ENCODE peak calls at places on chromosomes 2 and 18, in seven cellular contexts. One of them, this sample, is unnamed.
A peak's percentile ranks its signal among the peaks of the same experiment; 100 is the strongest.

GRCh38 chr18:25561923-25562322 is 210.0 kb upstream of the ZNF521 start:
- DNase-seq in GM12878: no peak
- DNase-seq in HepG2: peak; percentile 12
- DNase-seq in SK-N-SH: peak; percentile 44
- DNase-seq in HCT116: no peak
- DNase-seq in K562: peak; percentile 26
- DNase-seq in H1: no peak
- DNase-seq in this sample: peak; percentile 2

GRCh38 chr2:159045545-159046454 is 77.4 kb downstream of the TANC1 start:
- DNase-seq in GM12878: no peak
- DNase-seq in HepG2: no peak
- DNase-seq in SK-N-SH: no peak
- DNase-seq in HCT116: no peak
- DNase-seq in K562: no peak
- DNase-seq in H1: no peak
- DNase-seq in this sample: no peak

GRCh38 chr2:174678395-174678794 is 80.8 kb upstream of the WIPF1 start:
- DNase-seq in GM12878: no peak
- DNase-seq in HepG2: no peak
- DNase-seq in SK-N-SH: peak; percentile 66
- DNase-seq in HCT116: no peak
- DNase-seq in K562: no peak
- DNase-seq in H1: no peak
- DNase-seq in this sample: no peak

GRCh38 chr18:57559311-57559710 is 27.2 kb downstream of the FECH start:
- DNase-seq in GM12878: no peak
- DNase-seq in HepG2: no peak
- DNase-seq in SK-N-SH: no peak
- DNase-seq in HCT116: no peak
- DNase-seq in K562: no peak
- DNase-seq in H1: no peak
- DNase-seq in this sample: no peak

GRCh38 chr2:45439788-45440773 is 171.0 kb downstream of the SRBD1 start:
- DNase-seq in GM12878: peak; percentile 12
- DNase-seq in HepG2: peak; percentile 17
- DNase-seq in SK-N-SH: peak; percentile 28
- DNase-seq in HCT116: no peak
- DNase-seq in K562: peak; percentile 21
- DNase-seq in H1: no peak
- DNase-seq in this sample: no peak

GRCh38 chr18:20971886-20972267 is 139.7 kb downstream of the ROCK1 start:
- DNase-seq in GM12878: no peak
- DNase-seq in HepG2: peak; percentile 23
- DNase-seq in SK-N-SH: peak; percentile 23
- DNase-seq in HCT116: peak; percentile 16
- DNase-seq in K562: peak; percentile 25
- DNase-seq in H1: no peak
- DNase-seq in this sample: no peak

GRCh38 chr2:48525269-48525943 is 4.5 kb upstream of the STON1 start:
- DNase-seq in GM12878: no peak
- DNase-seq in HepG2: no peak
- DNase-seq in SK-N-SH: no peak
- DNase-seq in HCT116: no peak
- DNase-seq in K562: no peak
- DNase-seq in H1: no peak
- DNase-seq in this sample: no peak

GRCh38 chr18:35123811-35124210 is 82.6 kb downstream of the MAPRE2 start:
- DNase-seq in GM12878: no peak
- DNase-seq in HepG2: no peak
- DNase-seq in SK-N-SH: no peak
- DNase-seq in HCT116: no peak
- DNase-seq in K562: no peak
- DNase-seq in H1: no peak
- DNase-seq in this sample: no peak

GRCh38 chr18:2960983-2961696 is 51.8 kb downstream of the LPIN2 start:
- DNase-seq in GM12878: no peak
- DNase-seq in HepG2: no peak
- DNase-seq in SK-N-SH: no peak
- DNase-seq in HCT116: no peak
- DNase-seq in K562: no peak
- DNase-seq in H1: no peak
- DNase-seq in this sample: no peak

GRCh38 chr2:150974864-150975263 is 286.8 kb downstream of the RBM43 start:
- DNase-seq in GM12878: no peak
- DNase-seq in HepG2: no peak
- DNase-seq in SK-N-SH: no peak
- DNase-seq in HCT116: no peak
- DNase-seq in K562: no peak
- DNase-seq in H1: no peak
- DNase-seq in this sample: no peak

GRCh38 chr2:8234757-8235374 is 447.0 kb upstream of the ID2 start:
- DNase-seq in GM12878: peak; percentile 90
- DNase-seq in HepG2: no peak
- DNase-seq in SK-N-SH: no peak
- DNase-seq in HCT116: no peak
- DNase-seq in K562: no peak
- DNase-seq in H1: no peak
- DNase-seq in this sample: no peak

GRCh38 chr2:71446505-71446904 is 6.9 kb upstream of the DYSF start:
- DNase-seq in GM12878: no peak
- DNase-seq in HepG2: no peak
- DNase-seq in SK-N-SH: no peak
- DNase-seq in HCT116: no peak
- DNase-seq in K562: no peak
- DNase-seq in H1: no peak
- DNase-seq in this sample: no peak

GRCh38 chr2:66862871-66863650 is 428.1 kb downstream of the MEIS1 start:
- DNase-seq in GM12878: no peak
- DNase-seq in HepG2: no peak
- DNase-seq in SK-N-SH: no peak
- DNase-seq in HCT116: no peak
- DNase-seq in K562: no peak
- DNase-seq in H1: no peak
- DNase-seq in this sample: no peak

GRCh38 chr2:82023710-82024109 is 1719.2 kb upstream of the LRRTM1 start:
- DNase-seq in GM12878: no peak
- DNase-seq in HepG2: no peak
- DNase-seq in SK-N-SH: no peak
- DNase-seq in HCT116: no peak
- DNase-seq in K562: no peak
- DNase-seq in H1: no peak
- DNase-seq in this sample: no peak

GRCh38 chr2:47068966-47069627 is 86.0 kb downstream of the STPG4 start:
- DNase-seq in GM12878: no peak
- DNase-seq in HepG2: no peak
- DNase-seq in SK-N-SH: no peak
- DNase-seq in HCT116: no peak
- DNase-seq in K562: no peak
- DNase-seq in H1: no peak
- DNase-seq in this sample: no peak

GRCh38 chr2:215684448-215685217 is 248.8 kb upstream of the FN1 start:
- DNase-seq in GM12878: no peak
- DNase-seq in HepG2: peak; percentile 43
- DNase-seq in SK-N-SH: no peak
- DNase-seq in HCT116: no peak
- DNase-seq in K562: peak; percentile 25
- DNase-seq in H1: no peak
- DNase-seq in this sample: no peak

GRCh38 chr2:25606892-25607291 is 66.5 kb downstream of the DTNB start:
- DNase-seq in GM12878: no peak
- DNase-seq in HepG2: peak; percentile 46
- DNase-seq in SK-N-SH: peak; percentile 39
- DNase-seq in HCT116: no peak
- DNase-seq in K562: peak; percentile 50
- DNase-seq in H1: no peak
- DNase-seq in this sample: peak; percentile 2

GRCh38 chr18:48342125-48342524 is 67.1 kb downstream of the ZBTB7C start:
- DNase-seq in GM12878: no peak
- DNase-seq in HepG2: no peak
- DNase-seq in SK-N-SH: peak; percentile 48
- DNase-seq in HCT116: no peak
- DNase-seq in K562: no peak
- DNase-seq in H1: no peak
- DNase-seq in this sample: no peak

DNA sequence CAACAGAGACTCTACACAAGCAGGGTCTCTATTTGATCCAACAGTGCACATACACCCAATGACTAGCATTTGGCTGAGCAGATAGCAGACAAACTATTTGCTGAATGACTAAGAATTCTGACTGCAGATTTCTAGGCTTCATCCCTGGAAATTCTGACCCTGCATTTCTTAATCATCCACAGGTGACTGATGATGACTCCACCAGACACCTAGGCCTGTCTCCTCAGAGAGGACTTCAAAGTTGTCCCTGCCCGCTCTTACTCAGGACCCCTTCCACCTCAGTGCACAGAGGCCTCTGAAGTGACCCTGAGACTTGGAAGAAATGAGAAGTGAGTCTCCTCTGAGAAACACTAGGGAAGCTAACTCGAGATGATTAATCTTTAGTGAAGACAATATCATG is 51.3 kb downstream of the SEPTIN10 start:
- DNase-seq in GM12878: no peak
- DNase-seq in HepG2: peak; percentile 33
- DNase-seq in SK-N-SH: no peak
- DNase-seq in HCT116: peak; percentile 26
- DNase-seq in K562: no peak
- DNase-seq in H1: no peak
- DNase-seq in this sample: no peak
- TF ChIP-seq YY1 in GM12878: no peak
- TF ChIP-seq YY1 in HepG2: no peak
- TF ChIP-seq YY1 in SK-N-SH: no peak
- TF ChIP-seq YY1 in HCT116: no peak
- TF ChIP-seq YY1 in K562: no peak
- TF ChIP-seq YY1 in H1: no peak
- TF ChIP-seq YY1 in this sample: no peak

DNA sequence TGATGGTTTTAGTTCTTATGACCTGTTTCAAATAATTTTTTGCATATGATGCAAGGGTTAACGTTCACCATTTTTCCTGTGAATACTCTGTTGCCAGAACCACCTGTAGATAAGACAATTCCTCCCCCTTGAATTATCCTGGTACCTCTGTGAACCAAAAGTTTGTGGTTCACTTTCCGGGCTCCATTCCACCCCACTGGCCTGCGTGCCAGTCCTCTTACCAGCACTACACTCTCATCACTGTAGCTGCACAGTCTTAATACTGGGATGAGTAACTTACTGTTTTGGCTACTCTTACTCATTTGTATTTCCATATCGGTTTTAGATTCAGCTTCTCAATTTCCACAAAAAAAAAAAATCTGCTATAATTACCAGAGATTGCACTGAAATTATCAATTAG is 34.4 kb downstream of the AFG3L2 start:
- DNase-seq in GM12878: no peak
- DNase-seq in HepG2: no peak
- DNase-seq in SK-N-SH: no peak
- DNase-seq in HCT116: no peak
- DNase-seq in K562: no peak
- DNase-seq in H1: no peak
- DNase-seq in this sample: no peak
- H3K36me3 ChIP-seq in GM12878: peaks cover 29% of the 10 kb centered on the region
- H3K36me3 ChIP-seq in HepG2: peaks cover 57% of the 10 kb centered on the region
- H3K36me3 ChIP-seq in SK-N-SH: peaks cover 51% of the 10 kb centered on the region
- H3K36me3 ChIP-seq in HCT116: peaks cover 35% of the 10 kb centered on the region
- H3K36me3 ChIP-seq in K562: peaks cover 82% of the 10 kb centered on the region
- H3K36me3 ChIP-seq in H1: peaks cover 24% of the 10 kb centered on the region
- H3K36me3 ChIP-seq in this sample: peaks cover 63% of the 10 kb centered on the region

DNA sequence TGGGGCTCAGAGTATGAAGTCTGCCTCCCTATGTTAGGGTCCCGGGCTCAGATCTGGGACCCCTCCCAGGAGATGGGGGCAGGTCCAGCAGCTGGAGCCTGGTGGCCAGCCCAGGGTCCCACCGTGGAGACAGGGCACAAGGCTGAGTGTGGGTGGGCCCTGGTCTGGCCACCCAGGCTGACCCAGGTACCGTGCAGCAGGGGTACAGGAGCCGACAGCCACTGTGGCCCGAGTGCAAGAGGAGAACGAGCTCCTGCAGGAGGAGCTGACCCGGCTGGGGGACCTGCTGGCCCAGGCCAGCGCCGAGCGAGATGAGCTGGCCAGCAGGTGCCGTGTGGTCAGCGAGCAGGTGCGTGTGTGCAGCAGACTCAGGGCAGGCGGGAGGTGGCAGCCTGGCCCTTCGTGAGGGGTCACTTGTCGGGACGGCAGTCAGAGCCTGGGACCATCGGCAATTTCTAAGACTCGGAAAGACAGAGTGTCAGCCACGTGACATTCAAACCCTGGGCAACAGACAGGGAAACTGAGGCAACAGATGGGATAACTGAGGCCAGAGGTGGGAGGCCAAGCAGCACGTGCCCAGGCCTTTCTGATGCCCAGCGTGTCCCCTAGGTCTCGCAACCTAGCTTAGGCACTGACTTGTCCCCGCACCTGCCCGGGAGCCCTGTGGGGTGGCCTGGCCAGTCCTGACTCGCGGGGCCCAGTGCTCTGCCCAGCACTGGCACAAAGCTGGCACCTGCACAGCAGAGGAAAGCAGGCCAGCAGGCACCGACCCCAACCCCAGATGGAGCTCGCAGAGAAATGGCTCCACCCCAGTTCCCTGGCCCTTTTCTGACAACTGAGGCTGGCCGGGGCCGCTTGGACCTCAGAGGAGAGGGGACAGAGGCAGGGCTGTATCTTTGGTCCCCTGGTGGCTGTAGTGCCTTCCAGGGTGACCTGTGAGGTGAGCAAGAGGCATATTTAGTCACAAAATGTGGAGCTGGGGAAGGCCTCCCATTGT is 13.9 kb downstream of the CROCC2 start:
- DNase-seq in GM12878: no peak
- DNase-seq in HepG2: no peak
- DNase-seq in SK-N-SH: peak; percentile 21
- DNase-seq in HCT116: no peak
- DNase-seq in K562: no peak
- DNase-seq in H1: no peak
- DNase-seq in this sample: no peak
- H3K4me3 ChIP-seq in GM12878: no peak overlapping the region
- H3K4me3 ChIP-seq in HepG2: no peak overlapping the region
- H3K4me3 ChIP-seq in SK-N-SH: no peak overlapping the region
- H3K4me3 ChIP-seq in HCT116: no peak overlapping the region
- H3K4me3 ChIP-seq in K562: no peak overlapping the region
- H3K4me3 ChIP-seq in H1: no peak overlapping the region
- H3K4me3 ChIP-seq in this sample: no peak overlapping the region

GRCh38 chr18:43932140-43932539 is 654.9 kb upstream of the SYT4 start:
- DNase-seq in GM12878: no peak
- DNase-seq in HepG2: no peak
- DNase-seq in SK-N-SH: no peak
- DNase-seq in HCT116: no peak
- DNase-seq in K562: no peak
- DNase-seq in H1: no peak
- DNase-seq in this sample: no peak

GRCh38 chr18:43933177-43933576 is 655.9 kb upstream of the SYT4 start:
- DNase-seq in GM12878: no peak
- DNase-seq in HepG2: no peak
- DNase-seq in SK-N-SH: no peak
- DNase-seq in HCT116: no peak
- DNase-seq in K562: no peak
- DNase-seq in H1: no peak
- DNase-seq in this sample: no peak

GRCh38 chr18:43934322-43935050 is 657.2 kb upstream of the SYT4 start:
- DNase-seq in GM12878: no peak
- DNase-seq in HepG2: no peak
- DNase-seq in SK-N-SH: no peak
- DNase-seq in HCT116: no peak
- DNase-seq in K562: no peak
- DNase-seq in H1: no peak
- DNase-seq in this sample: no peak

GRCh38 chr18:43936176-43936575 is 658.9 kb upstream of the SYT4 start:
- DNase-seq in GM12878: no peak
- DNase-seq in HepG2: no peak
- DNase-seq in SK-N-SH: no peak
- DNase-seq in HCT116: no peak
- DNase-seq in K562: no peak
- DNase-seq in H1: no peak
- DNase-seq in this sample: no peak

GRCh38 chr18:43935051-43935412 is 657.7 kb upstream of the SYT4 start:
- DNase-seq in GM12878: no peak
- DNase-seq in HepG2: no peak
- DNase-seq in SK-N-SH: no peak
- DNase-seq in HCT116: no peak
- DNase-seq in K562: no peak
- DNase-seq in H1: no peak
- DNase-seq in this sample: no peak
- TF ChIP-seq YY1 in GM12878: no peak
- TF ChIP-seq YY1 in HepG2: no peak
- TF ChIP-seq YY1 in SK-N-SH: no peak
- TF ChIP-seq YY1 in HCT116: no peak
- TF ChIP-seq YY1 in K562: no peak
- TF ChIP-seq YY1 in H1: no peak
- TF ChIP-seq YY1 in this sample: no peak